ENCODE peak calls at places on chromosomes 6 and 20, in six cellular contexts. P is neuronal stem cell, T is IMR-90, H is mesenchymal stem cell, R is H1, Q is trophoblast cell. S is an unnamed sample.
A peak's percentile ranks its signal among the peaks of the same experiment; 100 is the strongest.

GRCh38 chr20:41145821-41146620 is 8.7 kb downstream of the PLCG1 start:
- DNase-seq in R (no peak), Q (no peak), T (no peak), H (no peak), P (no peak), S (no peak)

GRCh38 chr20:32737371-32738223 is 5.7 kb downstream of the COMMD7 start:
- DNase-seq in H (peak; percentile 74), P (no peak), Q (no peak), R (no peak), T (peak; percentile 91), S (no peak)

GRCh38 chr6:111870054-111870750 is 3.0 kb downstream of the FYN start:
- DNase-seq in T (no peak), R (no peak), Q (no peak), H (no peak), P (no peak), S (no peak)

GRCh38 chr20:18650224-18650623 is 62.4 kb downstream of the DTD1 start:
- DNase-seq in Q (no peak), P (no peak), T (no peak), R (no peak), H (no peak), S (no peak)

GRCh38 chr6:12367412-12367811 is 77.3 kb downstream of the EDN1 start:
- DNase-seq in P (no peak), Q (no peak), R (no peak), T (no peak), H (no peak), S (no peak)

GRCh38 chr20:13692802-13693736 is 54.3 kb upstream of the TASP1 start:
- DNase-seq in P (no peak), Q (no peak), R (no peak), T (no peak), H (no peak), S (no peak)

GRCh38 chr6:14639983-14640599 is 522.5 kb downstream of the CD83 start:
- DNase-seq in P (no peak), Q (no peak), H (no peak), T (peak; percentile 45), R (no peak), S (peak; percentile 81)

GRCh38 chr20:373171-373890 is 7.2 kb upstream of the TRIB3 start:
- DNase-seq in P (no peak), H (peak; percentile 99), T (peak; percentile 92), Q (peak; percentile 57), R (no peak), S (peak; percentile 52)

GRCh38 chr6:162343902-162344226 is 383.7 kb downstream of the PRKN start:
- DNase-seq in H (no peak), R (no peak), P (no peak), Q (peak; percentile 24), T (no peak), S (no peak)

GRCh38 chr6:135576055-135576454 is 78.5 kb upstream of the AHI1 start:
- DNase-seq in Q (no peak), H (no peak), R (no peak), T (peak; percentile 80), P (no peak), S (no peak)

DNA sequence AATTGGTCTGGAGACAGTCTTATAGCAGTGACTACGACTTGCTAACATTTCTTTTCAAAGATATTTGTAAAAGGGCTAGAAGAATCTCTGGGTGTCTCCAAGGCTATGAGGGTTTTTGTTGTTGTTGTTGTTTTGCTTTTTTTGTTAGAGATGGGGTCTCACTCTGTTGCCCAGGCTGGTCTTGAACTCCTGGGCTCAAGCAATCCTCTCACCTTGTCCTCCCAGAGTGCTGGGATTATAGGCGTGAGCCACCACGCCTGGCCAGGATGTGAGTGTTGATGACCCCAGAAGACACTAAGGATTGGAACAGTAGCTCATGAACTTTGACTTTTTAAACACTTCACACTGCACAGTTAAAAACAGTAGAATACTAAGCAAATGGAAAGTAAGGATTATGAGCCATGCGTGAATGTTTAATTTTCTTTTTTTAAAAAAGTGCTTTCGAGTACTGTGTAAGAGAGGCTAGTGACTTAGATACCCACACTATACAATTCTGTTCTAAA is 76.4 kb downstream of the GCNT2 start:
- DNase-seq in Q (no peak), T (no peak), P (no peak), H (no peak), R (no peak), S (no peak)
- H3K4ac ChIP-seq in Q (peak overlapping the region; percentile 82), T (no peak overlapping the region), P (no peak overlapping the region), H (no peak overlapping the region), R (no peak overlapping the region), S (no peak overlapping the region)

GRCh38 chr20:57498425-57499400 is 26.2 kb downstream of the CTCFL start:
- DNase-seq in R (no peak), H (peak; percentile 16), P (no peak), Q (no peak), T (peak; percentile 7), S (peak; percentile 72)

GRCh38 chr20:57501461-57502330 is 23.2 kb downstream of the CTCFL start:
- DNase-seq in R (no peak), Q (peak; percentile 98), H (no peak), T (no peak), P (no peak), S (peak; percentile 41)

GRCh38 chr20:57500941-57501340 is 24.0 kb downstream of the CTCFL start:
- DNase-seq in T (no peak), Q (peak; percentile 13), R (no peak), P (no peak), H (no peak), S (no peak)

GRCh38 chr20:57499676-57500075 is 25.3 kb downstream of the CTCFL start:
- DNase-seq in Q (no peak), P (no peak), R (no peak), T (no peak), H (no peak), S (no peak)

GRCh38 chr20:57500235-57500634 is 24.7 kb downstream of the CTCFL start:
- DNase-seq in P (no peak), T (no peak), H (no peak), Q (no peak), R (no peak), S (no peak)
- H3K14ac ChIP-seq in P (no peak overlapping the region), T (no peak overlapping the region), H (no peak overlapping the region), Q (no peak overlapping the region), R (no peak overlapping the region), S (no peak overlapping the region)

GRCh38 chr20:11015440-11015839 is 341.6 kb upstream of the JAG1 start:
- DNase-seq in T (no peak), H (no peak), P (no peak), Q (no peak), R (no peak), S (no peak)

GRCh38 chr20:11018668-11019170 is 344.9 kb upstream of the JAG1 start:
- DNase-seq in P (no peak), Q (no peak), T (no peak), R (no peak), H (no peak), S (peak; percentile 32)

GRCh38 chr20:11020712-11021111 is 346.9 kb upstream of the JAG1 start:
- DNase-seq in R (no peak), T (no peak), Q (no peak), H (no peak), P (no peak), S (no peak)
- H3K4ac ChIP-seq in R (no peak overlapping the region), T (no peak overlapping the region), Q (no peak overlapping the region), H (no peak overlapping the region), P (no peak overlapping the region), S (no peak overlapping the region)

DNA sequence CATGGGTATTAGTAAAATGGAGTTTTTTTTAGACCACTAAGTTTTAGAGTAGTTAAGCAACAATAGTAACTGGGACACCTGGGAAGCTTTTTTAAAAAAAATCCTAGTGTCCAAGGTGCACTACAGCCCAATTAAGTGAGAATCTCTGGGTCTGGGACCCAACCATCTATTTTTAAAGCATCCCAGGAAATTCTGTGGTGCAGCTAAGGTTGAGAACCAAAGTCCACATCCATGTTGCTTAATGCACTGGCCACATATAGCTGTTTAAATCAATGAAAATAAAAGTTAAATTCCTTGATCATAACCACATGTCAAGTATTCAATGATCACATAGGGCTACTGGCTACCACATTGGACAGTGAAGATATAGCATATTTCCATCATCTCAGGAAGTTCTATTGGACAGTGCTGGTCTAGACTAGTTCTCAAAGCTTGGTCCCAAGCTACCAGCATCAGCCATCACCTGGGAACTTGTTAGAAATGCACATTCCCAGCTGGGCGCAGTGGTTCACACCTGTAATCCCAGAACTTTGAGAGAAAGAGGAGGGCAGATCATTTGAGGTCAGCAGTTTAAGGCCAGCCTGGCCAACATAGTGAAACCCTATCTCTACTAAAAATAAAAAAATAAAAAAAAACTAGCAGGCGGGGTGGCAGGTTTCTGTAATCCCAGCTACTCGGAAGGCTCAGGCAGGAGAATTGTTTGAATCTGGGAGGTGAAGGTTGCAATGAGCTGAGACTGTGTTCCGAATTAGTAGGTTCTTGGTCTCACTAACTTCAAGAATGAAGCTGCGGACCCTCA is 12.7 kb downstream of the KIF13A start:
- DNase-seq in Q (peak; percentile 17), T (no peak), P (no peak), H (no peak), R (no peak), S (no peak)
- H3K14ac ChIP-seq in Q (no peak overlapping the region), T (no peak overlapping the region), P (no peak overlapping the region), H (no peak overlapping the region), R (no peak overlapping the region), S (no peak overlapping the region)

DNA sequence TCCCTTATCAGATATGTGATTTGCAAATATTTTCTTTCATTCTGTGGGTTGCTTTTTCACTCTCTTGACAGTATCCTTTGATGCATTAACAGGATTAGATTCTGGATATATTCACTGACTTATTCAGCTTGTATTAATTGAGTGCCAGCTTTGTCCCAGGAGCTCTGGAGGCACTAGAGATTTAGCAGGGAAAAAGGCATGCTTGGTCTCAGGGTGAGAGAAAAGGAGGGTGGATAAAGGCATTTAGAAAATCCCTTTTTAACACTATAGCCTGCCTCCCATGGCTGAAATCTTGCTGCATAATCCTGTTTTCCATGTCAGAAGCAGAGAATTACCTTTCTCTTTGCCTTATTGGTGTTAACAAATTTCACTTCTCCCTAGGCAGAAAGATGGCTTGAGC is 28.5 kb upstream of the SIRT5 start:
- DNase-seq in T (no peak), P (no peak), H (no peak), R (no peak), Q (no peak), S (no peak)
- H3K4ac ChIP-seq in T (no peak overlapping the region), P (no peak overlapping the region), H (no peak overlapping the region), R (no peak overlapping the region), Q (no peak overlapping the region), S (no peak overlapping the region)

S was measured in H9.